ENCODE peak calls at places on chromosomes 1 and 21, in eight cellular contexts. V is activated B cell treated with CpG ODN at 0.5 μM for 24 hours, H is transverse colon, B is osteocyte, N is GM20000, E is thyroid gland, R is colonic mucosa, G is tibial nerve. D is an unnamed sample.

GRCh38 chr1:208131631-208132286 is 112.4 kb downstream of the PLXNA2 start:
- DNase-seq in V (no peak), H (no peak), B (no peak), N (no peak), E (no peak), R (no peak), G (no peak), D (no peak)

GRCh38 chr1:155983191-155984023 is 5.1 kb upstream of the ARHGEF2 start:
- DNase-seq in V (no peak), H (peak), B (peak), N (no peak), E (no peak), R (no peak), G (peak), D (no peak)

GRCh38 chr1:119702384-119702783 is 9.3 kb upstream of the PHGDH start:
- DNase-seq in V (no peak), H (no peak), B (no peak), N (no peak), E (no peak), R (no peak), G (no peak), D (no peak)

GRCh38 chr1:241899211-241899610 is 51.2 kb downstream of the EXO1 start:
- DNase-seq in V (no peak), H (no peak), B (no peak), N (no peak), E (no peak), R (no peak), G (no peak), D (no peak)

GRCh38 chr1:6248798-6249731 is 5.1 kb downstream of the HES3 start:
- DNase-seq in V (no peak), H (no peak), B (no peak), N (no peak), E (peak), R (peak), G (no peak), D (no peak)

GRCh38 chr1:236039736-236040670 is 24.9 kb downstream of the NID1 start:
- DNase-seq in V (no peak), H (no peak), B (no peak), N (no peak), E (peak), R (no peak), G (peak), D (no peak)

GRCh38 chr1:211680752-211681327 is 5.4 kb upstream of the NEK2 start:
- DNase-seq in V (peak), H (peak), B (no peak), N (peak), E (peak), R (peak), G (peak), D (peak)

GRCh38 chr1:30191154-30191702 is 532.2 kb downstream of the MATN1 start:
- DNase-seq in V (no peak), H (peak), B (peak), N (no peak), E (no peak), R (peak), G (peak), D (no peak)

GRCh38 chr1:224300346-224300745 is 29.6 kb downstream of the NVL start:
- DNase-seq in V (no peak), H (no peak), B (no peak), N (no peak), E (no peak), R (no peak), G (no peak), D (no peak)

GRCh38 chr1:151862604-151863003 is 9.1 kb upstream of the THEM5 start:
- DNase-seq in V (no peak), H (no peak), B (no peak), N (no peak), E (no peak), R (no peak), G (no peak), D (no peak)

GRCh38 chr1:5794279-5794678 is 197.9 kb downstream of the NPHP4 start:
- DNase-seq in V (no peak), H (no peak), B (no peak), N (no peak), E (no peak), R (no peak), G (no peak), D (no peak)

GRCh38 chr1:87399701-87400100 is 71.0 kb downstream of the LMO4 start:
- DNase-seq in V (no peak), H (peak), B (no peak), N (no peak), E (peak), R (peak), G (no peak), D (no peak)

GRCh38 chr1:167746013-167746672 is 24.4 kb downstream of the MPZL1 start:
- DNase-seq in V (no peak), H (no peak), B (no peak), N (no peak), E (no peak), R (no peak), G (no peak), D (no peak)

GRCh38 chr21:31985398-31985797 is 112.6 kb downstream of the HUNK start:
- DNase-seq in V (no peak), H (no peak), B (no peak), N (no peak), E (no peak), R (no peak), G (no peak), D (no peak)
- TF ChIP-seq CTCF in V (no peak), H (no peak), B (no peak), N (no peak), E (no peak), R (no peak), G (no peak), D (no peak)

GRCh38 chr1:160522136-160522535 is 919 bp downstream of the SLAMF6 start:
- DNase-seq in V (no peak), H (no peak), B (no peak), N (peak), E (no peak), R (no peak), G (no peak), D (no peak)

GRCh38 chr1:160520582-160520981 is 2.5 kb downstream of the SLAMF6 start:
- DNase-seq in V (no peak), H (no peak), B (no peak), N (no peak), E (no peak), R (no peak), G (no peak), D (no peak)

GRCh38 chr1:160521554-160521953 is 1.5 kb downstream of the SLAMF6 start:
- DNase-seq in V (no peak), H (no peak), B (no peak), N (peak), E (no peak), R (no peak), G (no peak), D (no peak)

GRCh38 chr1:160520999-160521398 is 2.1 kb downstream of the SLAMF6 start:
- DNase-seq in V (no peak), H (no peak), B (no peak), N (peak), E (no peak), R (no peak), G (no peak), D (no peak)

DNA sequence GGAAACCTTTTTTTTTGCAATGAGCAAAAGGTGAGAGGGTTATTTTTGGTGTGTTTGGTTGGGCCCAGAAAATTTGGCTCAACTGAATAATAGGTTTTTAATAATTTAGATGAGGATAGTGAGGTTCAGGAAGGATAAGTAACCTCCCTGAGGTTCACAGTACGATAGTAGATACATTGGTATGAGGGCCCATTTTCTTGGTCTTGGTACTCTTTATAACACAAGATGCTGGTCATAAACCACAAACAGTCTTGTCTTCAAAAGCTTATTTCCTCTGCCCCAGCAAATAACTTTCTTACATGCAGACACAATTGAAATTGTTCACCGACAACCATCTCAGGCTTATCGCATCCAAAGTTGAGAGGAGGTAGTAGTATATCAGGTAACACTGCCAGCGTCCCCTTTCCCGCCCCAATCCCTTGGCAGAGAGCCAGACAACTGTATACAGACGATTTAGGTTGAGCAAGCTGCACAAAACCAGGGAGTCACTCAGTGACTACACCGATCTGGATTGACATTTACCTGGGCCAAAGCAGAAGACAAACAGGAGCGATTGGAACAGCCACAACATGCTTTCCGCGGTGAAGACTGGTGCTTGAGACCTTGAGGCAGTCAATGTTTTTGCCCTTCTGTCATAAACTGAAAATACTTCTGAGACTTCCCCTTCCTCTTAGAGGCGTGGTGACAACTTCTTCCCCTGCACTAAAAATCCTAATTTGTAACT is at the start of gene SLAMF6:
- DNase-seq in V (peak), H (peak), B (no peak), N (peak), E (no peak), R (peak), G (no peak), D (no peak)
- TF ChIP-seq CTCF in V (no peak), H (no peak), B (no peak), N (no peak), E (no peak), R (no peak), G (no peak), D (no peak)

GRCh38 chr1:1780598-1781525 is 2.6 kb upstream of the NADK start:
- DNase-seq in V (no peak), H (no peak), B (no peak), N (no peak), E (no peak), R (no peak), G (no peak), D (no peak)

GRCh38 chr1:1777950-1778826 is at the start of gene NADK:
- DNase-seq in V (peak), H (peak), B (peak), N (peak), E (peak), R (peak), G (no peak), D (peak)

GRCh38 chr1:1777510-1777909 is 760 bp downstream of the NADK start:
- DNase-seq in V (no peak), H (no peak), B (no peak), N (no peak), E (peak), R (peak), G (peak), D (no peak)

GRCh38 chr1:1779691-1780597 is 1.7 kb upstream of the NADK start:
- DNase-seq in V (peak), H (peak), B (no peak), N (peak), E (no peak), R (peak), G (peak), D (no peak)

DNA sequence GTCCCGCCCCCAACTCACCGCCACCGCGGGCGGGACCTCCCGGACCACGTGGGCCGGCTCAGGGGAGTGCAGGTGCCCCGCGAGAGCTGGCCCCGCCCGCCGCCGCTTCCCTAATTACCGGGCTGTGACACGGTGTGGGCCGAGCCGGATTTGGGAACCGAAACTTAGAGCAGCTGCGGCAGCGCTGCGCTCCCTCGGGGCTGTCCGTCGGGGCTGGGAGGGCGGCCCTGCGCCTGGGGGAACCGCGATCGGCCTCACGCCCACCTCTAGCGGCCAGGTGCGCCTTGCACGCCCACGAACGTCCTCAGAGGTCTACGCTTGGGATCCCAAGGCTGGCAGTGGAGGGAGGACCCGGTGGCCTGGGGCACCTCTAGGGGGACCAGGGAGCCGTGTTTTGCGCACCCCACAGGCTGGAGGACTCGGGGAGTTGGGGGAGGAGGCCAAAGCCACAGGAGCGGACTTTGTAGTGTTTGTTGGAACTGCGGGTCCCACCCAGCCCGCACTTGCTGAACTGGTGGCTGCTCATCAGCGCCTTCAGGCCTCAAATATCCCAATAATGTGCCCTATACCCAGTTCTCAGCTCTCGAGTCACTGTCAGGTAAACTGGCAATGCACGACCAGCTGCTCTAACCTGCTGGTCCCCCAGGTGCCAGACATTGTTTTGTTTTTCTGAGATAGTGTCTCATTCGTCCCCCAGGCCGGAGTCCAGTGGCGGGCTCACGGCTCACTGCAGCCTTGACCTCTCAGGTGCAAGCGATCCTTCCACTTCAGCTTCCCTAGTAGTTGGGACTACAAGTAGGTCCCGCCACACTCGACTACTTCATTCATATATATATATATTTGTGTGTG is 781 bp upstream of the NADK start:
- DNase-seq in V (peak), H (peak), B (no peak), N (peak), E (peak), R (peak), G (peak), D (peak)
- TF ChIP-seq CTCF in V (no peak), H (peak), B (no peak), N (peak), E (no peak), R (no peak), G (no peak), D (peak)

DNA sequence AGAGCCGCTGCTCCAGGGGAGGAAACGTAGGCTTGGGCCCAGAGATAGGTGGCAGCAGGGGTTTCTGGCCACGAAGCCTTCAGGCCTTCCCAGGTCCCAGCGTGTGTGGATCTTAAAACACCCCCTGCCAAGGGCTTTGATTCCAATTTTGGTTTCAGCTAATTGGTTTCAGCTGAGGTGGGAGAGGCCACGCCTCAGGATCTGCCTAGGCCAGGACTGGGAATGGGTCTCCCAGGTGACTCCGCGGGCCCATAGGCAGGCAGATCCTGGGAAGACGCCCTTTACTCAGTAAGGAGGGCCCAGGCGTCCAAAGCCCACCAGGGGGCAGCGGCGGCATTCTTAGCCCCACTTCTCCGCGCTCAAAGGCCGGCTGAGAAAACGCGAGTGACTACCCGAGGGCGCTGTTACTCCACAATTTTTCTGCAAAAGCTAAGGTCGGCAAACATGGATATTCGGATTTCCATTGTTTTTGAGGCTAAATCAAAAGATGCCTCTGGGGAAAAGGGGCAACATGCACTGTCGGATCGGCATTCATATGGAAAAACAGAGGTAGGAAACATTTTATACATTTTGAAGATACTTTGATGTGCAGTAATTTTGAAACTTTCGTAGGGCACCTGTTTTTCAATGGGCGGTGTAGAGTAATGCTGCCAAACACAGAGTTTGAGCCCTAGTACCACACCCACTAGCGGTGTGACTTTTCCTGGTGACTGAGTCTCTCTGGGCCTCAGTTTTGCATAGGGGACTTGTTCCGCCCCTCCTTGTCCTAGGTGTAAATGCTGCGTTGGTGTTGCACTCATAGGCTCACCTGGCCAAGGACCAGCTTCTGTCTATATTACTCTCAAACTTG is 31.8 kb upstream of the BCL10 start:
- DNase-seq in V (peak), H (peak), B (peak), N (peak), E (peak), R (peak), G (peak), D (peak)
- TF ChIP-seq CTCF in V (peak), H (peak), B (peak), N (peak), E (peak), R (peak), G (peak), D (peak)

GRCh38 chr1:35340519-35340918 is 72.0 kb downstream of the ZMYM4 start:
- DNase-seq in V (no peak), H (no peak), B (no peak), N (no peak), E (no peak), R (no peak), G (no peak), D (no peak)

GRCh38 chr1:35350872-35351271 is 82.4 kb downstream of the ZMYM4 start:
- DNase-seq in V (no peak), H (no peak), B (no peak), N (no peak), E (no peak), R (no peak), G (no peak), D (no peak)

DNA sequence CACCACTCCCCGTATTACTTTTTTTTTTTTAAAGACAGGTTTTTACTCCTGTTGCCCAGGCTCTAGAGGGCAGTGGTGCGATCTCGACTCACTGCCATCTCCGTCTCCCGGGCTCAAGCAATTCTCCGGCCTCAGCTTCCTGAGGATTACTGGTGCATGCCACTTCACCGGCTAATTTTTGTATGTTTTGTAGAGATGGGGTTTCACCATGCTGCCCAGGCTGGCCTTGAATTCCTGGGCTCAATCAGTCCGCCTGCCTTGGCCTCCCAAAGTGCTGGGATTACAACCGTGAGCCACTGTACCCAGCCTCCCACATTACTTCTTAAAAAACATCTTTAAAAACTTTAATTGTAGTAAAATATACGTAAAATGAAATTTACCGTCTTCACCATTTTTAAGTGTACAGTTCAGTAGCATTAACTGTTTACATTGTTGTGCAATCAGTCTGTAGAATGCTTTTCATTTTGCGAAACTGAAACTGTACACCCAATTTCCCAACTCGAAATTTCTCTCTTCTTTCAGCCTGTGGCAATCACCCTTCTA is 77.0 kb downstream of the ZMYM4 start:
- DNase-seq in V (no peak), H (no peak), B (no peak), N (no peak), E (no peak), R (no peak), G (no peak), D (no peak)
- TF ChIP-seq CTCF in V (no peak), H (no peak), B (no peak), N (no peak), E (no peak), R (no peak), G (no peak), D (no peak)

GRCh38 chr21:33135925-33136324 is 66.0 kb downstream of the OLIG1 start:
- DNase-seq in V (no peak), H (no peak), B (no peak), N (no peak), E (no peak), R (no peak), G (no peak), D (no peak)

GRCh38 chr21:33128538-33128937 is 58.6 kb downstream of the OLIG1 start:
- DNase-seq in V (no peak), H (no peak), B (no peak), N (no peak), E (no peak), R (no peak), G (no peak), D (no peak)

GRCh38 chr21:33133912-33134311 is 64.0 kb downstream of the OLIG1 start:
- DNase-seq in V (no peak), H (no peak), B (no peak), N (no peak), E (no peak), R (no peak), G (no peak), D (no peak)

GRCh38 chr21:33127154-33127893 is 57.4 kb downstream of the OLIG1 start:
- DNase-seq in V (no peak), H (peak), B (no peak), N (peak), E (peak), R (peak), G (peak), D (peak)

DNA sequence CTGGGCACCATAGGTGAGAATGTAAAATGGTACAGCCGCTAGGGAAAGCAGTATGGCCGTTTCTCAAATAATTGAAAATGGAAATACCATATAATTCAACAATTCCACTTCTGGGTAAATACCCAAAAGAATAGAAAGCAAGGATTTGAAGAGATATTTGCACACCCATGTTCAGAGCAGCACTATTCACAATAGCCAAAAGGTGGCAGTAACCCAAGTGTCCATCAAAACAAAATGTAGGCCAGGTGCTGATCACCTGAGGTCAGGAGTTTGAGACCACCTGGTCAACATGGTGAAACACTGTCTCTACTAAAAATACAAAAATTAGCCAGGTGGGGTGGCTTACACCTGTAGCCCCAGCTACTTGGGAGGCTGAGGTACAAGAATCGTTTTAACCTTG is 62.1 kb downstream of the OLIG1 start:
- DNase-seq in V (no peak), H (no peak), B (no peak), N (no peak), E (no peak), R (no peak), G (no peak), D (no peak)
- TF ChIP-seq CTCF in V (no peak), H (no peak), B (no peak), N (no peak), E (no peak), R (no peak), G (no peak), D (no peak)

DNA sequence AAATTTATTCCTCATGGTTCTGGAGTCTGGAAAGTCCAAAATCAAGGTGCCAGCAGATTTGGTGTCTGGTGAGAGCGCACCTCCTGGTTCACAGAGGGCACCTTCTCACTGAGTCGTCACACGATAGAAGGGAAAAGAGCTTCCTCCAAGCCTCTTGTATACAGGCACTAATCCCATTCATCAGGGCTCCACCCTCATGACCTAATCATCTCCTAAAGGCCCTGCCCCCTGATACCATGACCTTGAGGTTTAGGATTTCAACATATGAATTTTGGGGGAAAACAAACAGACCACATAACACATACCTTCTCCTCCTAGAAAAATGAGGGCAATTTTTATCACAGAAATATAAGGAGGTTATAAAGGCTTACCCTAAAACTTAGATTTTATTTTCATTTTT is 88.0 kb upstream of the NFIA start:
- DNase-seq in V (no peak), H (no peak), B (no peak), N (no peak), E (no peak), R (no peak), G (no peak), D (no peak)
- TF ChIP-seq CTCF in V (no peak), H (no peak), B (no peak), N (no peak), E (no peak), R (no peak), G (no peak), D (no peak)

GRCh38 chr1:77716065-77716464 is 33.6 kb upstream of the ZZZ3 start:
- DNase-seq in V (no peak), H (no peak), B (no peak), N (no peak), E (no peak), R (no peak), G (no peak), D (no peak)
- TF ChIP-seq CTCF in V (no peak), H (no peak), B (no peak), N (no peak), E (no peak), R (no peak), G (no peak), D (no peak)